ENCODE peak calls at places on chromosomes 16 and 17, in six cellular contexts. W, V, P, E, J and I are unnamed samples.

GRCh38 chr16:85126731-85127662 is 14.7 kb upstream of the CIBAR2 start:
- DNase-seq in W (peak; percentile 70), E (no peak), J (no peak), V (no peak), P (peak; percentile 42), I (peak; percentile 92)

GRCh38 chr17:29039764-29040598 is 3.0 kb upstream of the PIPOX start:
- DNase-seq in V (no peak), J (no peak), W (peak; percentile 47), P (no peak), E (no peak), I (peak; percentile 95)

GRCh38 chr17:5399767-5400166 is 19.7 kb downstream of the NUP88 start:
- DNase-seq in P (no peak), W (no peak), E (no peak), J (no peak), V (no peak), I (no peak)

GRCh38 chr17:37828313-37829124 is 83.7 kb upstream of the HNF1B start:
- DNase-seq in E (no peak), P (no peak), J (no peak), V (no peak), W (no peak), I (peak; percentile 13)

GRCh38 chr17:80498242-80498919 is 22.0 kb upstream of the NPTX1 start:
- DNase-seq in P (no peak), V (no peak), J (no peak), E (no peak), W (no peak), I (peak; percentile 47)

GRCh38 chr16:74261068-74261467 is 35.5 kb upstream of the PSMD7 start:
- DNase-seq in E (no peak), V (no peak), W (no peak), P (no peak), J (no peak), I (no peak)

GRCh38 chr17:57535652-57536018 is 209.5 kb downstream of the CCDC182 start:
- DNase-seq in E (no peak), J (no peak), W (no peak), V (no peak), P (no peak), I (no peak)

GRCh38 chr16:78210305-78210704 is 110.9 kb downstream of the WWOX start:
- DNase-seq in V (no peak), J (no peak), P (no peak), E (no peak), W (peak; percentile 57), I (no peak)

GRCh38 chr16:11698271-11698689 is 30.0 kb downstream of the SNN start:
- DNase-seq in V (no peak), E (no peak), P (no peak), J (no peak), W (peak; percentile 23), I (no peak)

GRCh38 chr17:44049294-44050080 is 17.0 kb downstream of the LSM12 start:
- DNase-seq in E (no peak), J (no peak), P (no peak), V (no peak), W (no peak), I (no peak)

GRCh38 chr17:58402679-58403078 is 14.7 kb downstream of the RNF43 start:
- DNase-seq in V (no peak), P (no peak), E (no peak), J (no peak), W (no peak), I (peak; percentile 63)

GRCh38 chr16:85037050-85037410 is 9.4 kb downstream of the KIAA0513 start:
- DNase-seq in W (no peak), J (no peak), P (no peak), V (no peak), E (no peak), I (peak; percentile 63)

GRCh38 chr17:77863814-77864161 is 94.7 kb upstream of the TNRC6C start:
- DNase-seq in P (no peak), J (no peak), W (no peak), E (peak; percentile 51), V (peak; percentile 70), I (no peak)

GRCh38 chr17:22459953-22460350 is 767.6 kb downstream of the KCNJ18 start:
- DNase-seq in P (no peak), E (no peak), V (no peak), J (no peak), W (no peak), I (no peak)

GRCh38 chr17:71959129-71959528 is 161.7 kb upstream of the SOX9 start:
- DNase-seq in W (no peak), V (no peak), P (no peak), J (no peak), E (peak; percentile 26), I (peak; percentile 20)

GRCh38 chr16:17773698-17774101 is 302.9 kb upstream of the XYLT1 start:
- DNase-seq in V (no peak), P (no peak), J (no peak), W (no peak), E (no peak), I (peak; percentile 1)

GRCh38 chr17:77058016-77058415 is 82.8 kb upstream of the SEC14L1 start:
- DNase-seq in E (no peak), J (no peak), V (no peak), W (no peak), P (no peak), I (no peak)

GRCh38 chr17:9223531-9223930 is 202.2 kb downstream of the NTN1 start:
- DNase-seq in V (no peak), P (no peak), E (no peak), W (no peak), J (no peak), I (no peak)

GRCh38 chr16:75218256-75219076 is at the start of gene CTRB1:
- DNase-seq in P (no peak), J (no peak), V (no peak), E (peak; percentile 83), W (no peak), I (no peak)

GRCh38 chr17:77222356-77222755 is 81.6 kb downstream of the SEC14L1 start:
- DNase-seq in W (no peak), E (no peak), P (no peak), J (no peak), V (no peak), I (no peak)

GRCh38 chr16:67883872-67884261 is 818 bp upstream of the NRN1L start:
- DNase-seq in V (peak; percentile 77), J (peak; percentile 63), W (no peak), P (peak; percentile 70), E (peak; percentile 68), I (peak; percentile 56)

GRCh38 chr16:77059441-77059840 is 131.5 kb upstream of the MON1B start:
- DNase-seq in P (peak; percentile 17), E (no peak), V (no peak), W (no peak), J (no peak), I (peak; percentile 63)

GRCh38 chr16:77062878-77063566 is 128.0 kb upstream of the MON1B start:
- DNase-seq in P (no peak), W (no peak), E (no peak), V (no peak), J (no peak), I (no peak)

GRCh38 chr16:77060614-77061013 is 130.4 kb upstream of the MON1B start:
- DNase-seq in E (no peak), P (no peak), W (no peak), V (no peak), J (no peak), I (no peak)

DNA sequence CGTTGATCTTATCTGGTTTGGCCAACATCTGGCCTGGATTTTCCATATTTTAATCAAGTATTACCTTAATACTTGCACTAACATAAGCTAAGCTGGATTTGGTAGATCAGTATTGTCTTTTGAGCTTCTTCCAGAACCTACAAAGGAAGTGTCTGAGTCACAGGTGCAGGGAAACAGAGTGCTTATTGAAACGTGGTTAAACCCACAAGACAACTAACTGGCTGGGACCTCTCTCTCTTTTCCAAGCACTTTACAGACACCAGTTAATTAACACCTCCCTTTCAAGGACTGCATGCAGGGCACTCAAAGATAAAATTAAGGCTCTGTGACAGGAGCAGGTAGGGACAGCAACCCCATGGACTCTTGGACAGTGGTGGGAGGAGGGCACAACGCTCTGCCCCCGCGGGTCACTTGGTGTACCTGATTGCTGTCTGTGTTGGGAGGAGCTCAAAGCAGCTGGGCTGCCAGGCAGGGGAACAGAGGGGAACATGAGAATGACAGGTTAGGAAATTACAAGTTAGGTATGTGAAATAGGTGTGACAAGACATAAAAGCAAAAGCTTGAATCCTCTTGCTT is 133.7 kb upstream of the MON1B start:
- DNase-seq in J (no peak), W (peak; percentile 26), P (no peak), E (no peak), V (no peak), I (no peak)
- H3K4me3 ChIP-seq in J (no peak overlapping the region), W (no peak overlapping the region), P (no peak overlapping the region), E (no peak overlapping the region), V (no peak overlapping the region), I (no peak overlapping the region)

GRCh38 chr17:19461139-19461538 is 50.1 kb downstream of the RNF112 start:
- DNase-seq in J (no peak), E (no peak), W (no peak), P (no peak), V (no peak), I (no peak)

GRCh38 chr17:19460695-19461094 is 49.7 kb downstream of the RNF112 start:
- DNase-seq in P (no peak), E (no peak), W (no peak), J (no peak), V (no peak), I (no peak)

GRCh38 chr17:19457830-19458271 is 46.8 kb downstream of the RNF112 start:
- DNase-seq in J (no peak), V (no peak), W (no peak), P (no peak), E (no peak), I (no peak)

GRCh38 chr17:19464033-19465026 is 53.3 kb downstream of the RNF112 start:
- DNase-seq in V (no peak), W (no peak), P (no peak), J (no peak), E (no peak), I (no peak)

GRCh38 chr17:19461681-19462080 is 50.6 kb downstream of the RNF112 start:
- DNase-seq in V (no peak), E (no peak), W (no peak), J (no peak), P (no peak), I (no peak)
- TF ChIP-seq CTCF in V (no peak), E (no peak), W (no peak), J (no peak), P (no peak), I (no peak)

GRCh38 chr17:2710075-2710803 is 1.3 kb downstream of the CLUH start:
- DNase-seq in P (no peak), J (no peak), V (peak; percentile 61), E (no peak), W (no peak), I (no peak)

GRCh38 chr17:2707721-2708584 is 3.6 kb downstream of the CLUH start:
- DNase-seq in P (peak; percentile 67), J (no peak), V (no peak), E (no peak), W (no peak), I (no peak)

GRCh38 chr17:2709173-2709661 is 2.3 kb downstream of the CLUH start:
- DNase-seq in P (no peak), J (peak; percentile 69), E (peak; percentile 83), V (peak; percentile 85), W (no peak), I (no peak)

GRCh38 chr17:2706911-2707510 is 4.6 kb downstream of the CLUH start:
- DNase-seq in E (no peak), V (peak; percentile 44), J (no peak), P (no peak), W (no peak), I (no peak)

GRCh38 chr17:2708585-2709172 is 2.9 kb downstream of the CLUH start:
- DNase-seq in P (no peak), J (no peak), W (no peak), E (no peak), V (no peak), I (no peak)
- H3K4me3 ChIP-seq in P (no peak overlapping the region), J (no peak overlapping the region), W (no peak overlapping the region), E (peak overlapping the region; percentile 71), V (peak overlapping the region; percentile 78), I (no peak overlapping the region)

GRCh38 chr16:81519298-81520150 is 74.9 kb downstream of the CMIP start:
- DNase-seq in V (no peak), J (no peak), W (no peak), P (no peak), E (peak; percentile 26), I (no peak)
- TF ChIP-seq CTCF in V (no peak), J (no peak), W (no peak), P (no peak), E (no peak), I (no peak)